ENCODE peak calls at places on chromosomes 5 and 9, in seven cellular contexts. One of them, this sample, is unnamed.

GRCh38 chr5:63959177-63959982 is 2.9 kb downstream of the HTR1A start:
- DNase-seq in HCT116: no peak
- DNase-seq in PC-3: peak; percentile 8
- DNase-seq in K562: no peak
- DNase-seq in GM23248: no peak
- DNase-seq in mammary epithelial cell: peak; percentile 28
- DNase-seq in astrocyte: no peak
- DNase-seq in this sample: no peak

GRCh38 chr5:914612-915011 is 21.9 kb downstream of the TRIP13 start:
- DNase-seq in HCT116: no peak
- DNase-seq in PC-3: no peak
- DNase-seq in K562: no peak
- DNase-seq in GM23248: no peak
- DNase-seq in mammary epithelial cell: no peak
- DNase-seq in astrocyte: no peak
- DNase-seq in this sample: no peak

GRCh38 chr9:138044485-138045383 is 167.2 kb downstream of the CACNA1B start:
- DNase-seq in HCT116: no peak
- DNase-seq in PC-3: no peak
- DNase-seq in K562: no peak
- DNase-seq in GM23248: no peak
- DNase-seq in mammary epithelial cell: no peak
- DNase-seq in astrocyte: no peak
- DNase-seq in this sample: no peak

GRCh38 chr9:77020438-77021264 is 1.2 kb downstream of the FOXB2 start:
- DNase-seq in HCT116: no peak
- DNase-seq in PC-3: no peak
- DNase-seq in K562: no peak
- DNase-seq in GM23248: peak; percentile 18
- DNase-seq in mammary epithelial cell: no peak
- DNase-seq in astrocyte: no peak
- DNase-seq in this sample: no peak

GRCh38 chr5:136738829-136739228 is 373.5 kb upstream of the TRPC7 start:
- DNase-seq in HCT116: no peak
- DNase-seq in PC-3: no peak
- DNase-seq in K562: no peak
- DNase-seq in GM23248: no peak
- DNase-seq in mammary epithelial cell: no peak
- DNase-seq in astrocyte: no peak
- DNase-seq in this sample: no peak

GRCh38 chr9:135216236-135216635 is 128.8 kb downstream of the OLFM1 start:
- DNase-seq in HCT116: no peak
- DNase-seq in PC-3: no peak
- DNase-seq in K562: no peak
- DNase-seq in GM23248: no peak
- DNase-seq in mammary epithelial cell: no peak
- DNase-seq in astrocyte: no peak
- DNase-seq in this sample: no peak

GRCh38 chr9:126125177-126125576 is 201.5 kb upstream of the MVB12B start:
- DNase-seq in HCT116: no peak
- DNase-seq in PC-3: no peak
- DNase-seq in K562: no peak
- DNase-seq in GM23248: no peak
- DNase-seq in mammary epithelial cell: no peak
- DNase-seq in astrocyte: no peak
- DNase-seq in this sample: no peak

GRCh38 chr9:114030364-114030763 is 47.7 kb downstream of the AMBP start:
- DNase-seq in HCT116: no peak
- DNase-seq in PC-3: no peak
- DNase-seq in K562: peak; percentile 6
- DNase-seq in GM23248: peak; percentile 33
- DNase-seq in mammary epithelial cell: no peak
- DNase-seq in astrocyte: no peak
- DNase-seq in this sample: no peak

GRCh38 chr5:77607324-77607723 is 31.2 kb downstream of the OTP start:
- DNase-seq in HCT116: no peak
- DNase-seq in PC-3: no peak
- DNase-seq in K562: peak; percentile 11
- DNase-seq in GM23248: no peak
- DNase-seq in mammary epithelial cell: no peak
- DNase-seq in astrocyte: no peak
- DNase-seq in this sample: no peak

GRCh38 chr9:98551511-98552286 is 157.0 kb downstream of the GABBR2 start:
- DNase-seq in HCT116: no peak
- DNase-seq in PC-3: peak; percentile 80
- DNase-seq in K562: no peak
- DNase-seq in GM23248: peak; percentile 91
- DNase-seq in mammary epithelial cell: peak; percentile 59
- DNase-seq in astrocyte: peak; percentile 99
- DNase-seq in this sample: peak; percentile 63

GRCh38 chr5:12100542-12100941 is 196.3 kb upstream of the CTNND2 start:
- DNase-seq in HCT116: no peak
- DNase-seq in PC-3: no peak
- DNase-seq in K562: no peak
- DNase-seq in GM23248: no peak
- DNase-seq in mammary epithelial cell: no peak
- DNase-seq in astrocyte: no peak
- DNase-seq in this sample: no peak

GRCh38 chr9:89154651-89155336 is 23.8 kb downstream of the SHC3 start:
- DNase-seq in HCT116: peak; percentile 51
- DNase-seq in PC-3: peak; percentile 85
- DNase-seq in K562: no peak
- DNase-seq in GM23248: peak; percentile 91
- DNase-seq in mammary epithelial cell: peak; percentile 88
- DNase-seq in astrocyte: peak; percentile 97
- DNase-seq in this sample: peak; percentile 92

GRCh38 chr5:180628827-180629702 is 20.3 kb downstream of the FLT4 start:
- DNase-seq in HCT116: no peak
- DNase-seq in PC-3: no peak
- DNase-seq in K562: no peak
- DNase-seq in GM23248: no peak
- DNase-seq in mammary epithelial cell: no peak
- DNase-seq in astrocyte: no peak
- DNase-seq in this sample: no peak

GRCh38 chr9:114366334-114367128 is 21.3 kb downstream of the AKNA start:
- DNase-seq in HCT116: no peak
- DNase-seq in PC-3: peak; percentile 87
- DNase-seq in K562: no peak
- DNase-seq in GM23248: peak; percentile 84
- DNase-seq in mammary epithelial cell: peak; percentile 21
- DNase-seq in astrocyte: peak; percentile 91
- DNase-seq in this sample: peak; percentile 92

GRCh38 chr5:107869459-107870115 is 198.8 kb upstream of the EFNA5 start:
- DNase-seq in HCT116: peak; percentile 36
- DNase-seq in PC-3: peak; percentile 96
- DNase-seq in K562: no peak
- DNase-seq in GM23248: peak; percentile 83
- DNase-seq in mammary epithelial cell: peak; percentile 68
- DNase-seq in astrocyte: peak; percentile 85
- DNase-seq in this sample: peak; percentile 90

GRCh38 chr5:107289030-107289714 is 381.6 kb downstream of the EFNA5 start:
- DNase-seq in HCT116: no peak
- DNase-seq in PC-3: no peak
- DNase-seq in K562: no peak
- DNase-seq in GM23248: no peak
- DNase-seq in mammary epithelial cell: peak; percentile 85
- DNase-seq in astrocyte: no peak
- DNase-seq in this sample: no peak

GRCh38 chr5:86929123-86929766 is 311.5 kb downstream of the COX7C start:
- DNase-seq in HCT116: no peak
- DNase-seq in PC-3: no peak
- DNase-seq in K562: no peak
- DNase-seq in GM23248: no peak
- DNase-seq in mammary epithelial cell: no peak
- DNase-seq in astrocyte: no peak
- DNase-seq in this sample: no peak

GRCh38 chr5:51679286-51679685 is 296.0 kb downstream of the ISL1 start:
- DNase-seq in HCT116: no peak
- DNase-seq in PC-3: no peak
- DNase-seq in K562: no peak
- DNase-seq in GM23248: no peak
- DNase-seq in mammary epithelial cell: no peak
- DNase-seq in astrocyte: no peak
- DNase-seq in this sample: no peak

GRCh38 chr9:125649826-125650225 is 57.2 kb downstream of the MAPKAP1 start:
- DNase-seq in HCT116: no peak
- DNase-seq in PC-3: no peak
- DNase-seq in K562: no peak
- DNase-seq in GM23248: peak; percentile 50
- DNase-seq in mammary epithelial cell: peak; percentile 5
- DNase-seq in astrocyte: no peak
- DNase-seq in this sample: no peak

GRCh38 chr5:164341056-164341619 is 835.7 kb downstream of the MAT2B start:
- DNase-seq in HCT116: no peak
- DNase-seq in PC-3: no peak
- DNase-seq in K562: peak; percentile 36
- DNase-seq in GM23248: no peak
- DNase-seq in mammary epithelial cell: no peak
- DNase-seq in astrocyte: peak; percentile 26
- DNase-seq in this sample: no peak

GRCh38 chr9:131037336-131038255 is 28.6 kb downstream of the LAMC3 start:
- DNase-seq in HCT116: no peak
- DNase-seq in PC-3: no peak
- DNase-seq in K562: no peak
- DNase-seq in GM23248: peak; percentile 46
- DNase-seq in mammary epithelial cell: no peak
- DNase-seq in astrocyte: no peak
- DNase-seq in this sample: no peak

GRCh38 chr5:58466939-58467338 is 7.1 kb upstream of the PLK2 start:
- DNase-seq in HCT116: no peak
- DNase-seq in PC-3: peak; percentile 47
- DNase-seq in K562: peak; percentile 9
- DNase-seq in GM23248: peak; percentile 60
- DNase-seq in mammary epithelial cell: no peak
- DNase-seq in astrocyte: peak; percentile 44
- DNase-seq in this sample: peak; percentile 38

GRCh38 chr9:134671341-134672113 is 29.9 kb downstream of the COL5A1 start:
- DNase-seq in HCT116: no peak
- DNase-seq in PC-3: no peak
- DNase-seq in K562: no peak
- DNase-seq in GM23248: peak; percentile 52
- DNase-seq in mammary epithelial cell: no peak
- DNase-seq in astrocyte: peak; percentile 58
- DNase-seq in this sample: no peak

GRCh38 chr9:133597316-133597957 is 11.8 kb downstream of the FAM163B start:
- DNase-seq in HCT116: peak; percentile 28
- DNase-seq in PC-3: no peak
- DNase-seq in K562: peak; percentile 25
- DNase-seq in GM23248: no peak
- DNase-seq in mammary epithelial cell: no peak
- DNase-seq in astrocyte: no peak
- DNase-seq in this sample: peak; percentile 18

GRCh38 chr5:141850183-141850768 is 27.9 kb downstream of the PCDH1 start:
- DNase-seq in HCT116: no peak
- DNase-seq in PC-3: peak; percentile 16
- DNase-seq in K562: peak; percentile 62
- DNase-seq in GM23248: peak; percentile 67
- DNase-seq in mammary epithelial cell: no peak
- DNase-seq in astrocyte: no peak
- DNase-seq in this sample: peak; percentile 29
- H3K4me1 ChIP-seq in HCT116: peaks cover 28% of the 10 kb centered on the region
- H3K4me1 ChIP-seq in PC-3: peaks cover 21% of the 10 kb centered on the region
- H3K4me1 ChIP-seq in K562: peaks cover 15% of the 10 kb centered on the region
- H3K4me1 ChIP-seq in GM23248: peaks cover 8% of the 10 kb centered on the region
- H3K4me1 ChIP-seq in mammary epithelial cell: peaks cover 17% of the 10 kb centered on the region
- H3K4me1 ChIP-seq in astrocyte: peaks cover 20% of the 10 kb centered on the region
- H3K4me1 ChIP-seq in this sample: peaks cover 3% of the 10 kb centered on the region

GRCh38 chr9:8858250-8859161 is 1058.9 kb upstream of the DMAC1 start:
- DNase-seq in HCT116: no peak
- DNase-seq in PC-3: no peak
- DNase-seq in K562: no peak
- DNase-seq in GM23248: no peak
- DNase-seq in mammary epithelial cell: no peak
- DNase-seq in astrocyte: no peak
- DNase-seq in this sample: peak; percentile 3
- TF ChIP-seq EZH2 in HCT116: no peak
- TF ChIP-seq EZH2 in PC-3: no peak
- TF ChIP-seq EZH2 in K562: no peak
- TF ChIP-seq EZH2 in GM23248: no peak
- TF ChIP-seq EZH2 in mammary epithelial cell: no peak
- TF ChIP-seq EZH2 in astrocyte: no peak
- TF ChIP-seq EZH2 in this sample: no peak

DNA sequence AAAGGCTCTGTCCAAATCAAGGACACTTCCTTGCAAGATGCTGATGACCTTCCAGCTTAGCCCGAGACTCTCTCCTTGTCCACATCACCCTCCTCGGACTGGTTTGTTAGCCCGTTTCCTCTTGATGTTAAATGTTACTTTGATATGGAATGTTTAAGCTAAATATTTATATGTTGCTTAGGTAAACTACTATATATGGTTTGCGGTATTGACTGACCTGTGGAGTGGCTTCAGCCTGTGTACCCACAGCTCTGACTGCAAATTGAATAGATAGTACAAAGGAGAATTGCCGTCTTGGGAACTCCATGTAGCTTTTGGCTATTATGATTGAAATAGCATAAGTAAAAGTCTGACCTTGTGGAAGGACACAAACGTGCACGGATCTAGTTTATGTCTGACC is 422.0 kb downstream of the YTHDC2 start:
- DNase-seq in HCT116: no peak
- DNase-seq in PC-3: no peak
- DNase-seq in K562: no peak
- DNase-seq in GM23248: no peak
- DNase-seq in mammary epithelial cell: no peak
- DNase-seq in astrocyte: no peak
- DNase-seq in this sample: no peak
- H2AFZ ChIP-seq in HCT116: no peak overlapping the region
- H2AFZ ChIP-seq in PC-3: no peak overlapping the region
- H2AFZ ChIP-seq in K562: no peak overlapping the region
- H2AFZ ChIP-seq in GM23248: no peak overlapping the region
- H2AFZ ChIP-seq in mammary epithelial cell: no peak overlapping the region
- H2AFZ ChIP-seq in astrocyte: no peak overlapping the region
- H2AFZ ChIP-seq in this sample: no peak overlapping the region

DNA sequence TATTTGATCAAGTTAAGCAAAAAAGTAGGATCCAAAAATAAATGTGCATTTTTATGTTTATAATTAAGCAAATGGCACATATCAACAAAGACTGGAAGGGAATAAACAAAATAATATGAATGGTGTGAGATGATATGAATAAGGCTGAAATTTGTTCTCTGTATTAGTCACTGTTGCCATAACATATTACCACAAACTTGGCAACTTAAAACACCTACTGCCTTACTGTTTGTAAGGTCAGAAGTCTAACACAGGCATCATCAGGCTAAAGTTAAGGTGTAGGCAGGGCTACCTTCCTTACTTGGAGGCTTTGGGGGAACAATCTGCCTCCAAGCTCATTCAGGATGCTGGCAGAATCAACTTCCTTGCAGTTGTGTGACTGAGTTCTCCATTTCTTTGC is 19.3 kb downstream of the PGGT1B start:
- DNase-seq in HCT116: no peak
- DNase-seq in PC-3: peak; percentile 70
- DNase-seq in K562: no peak
- DNase-seq in GM23248: peak; percentile 67
- DNase-seq in mammary epithelial cell: peak; percentile 73
- DNase-seq in astrocyte: peak; percentile 51
- DNase-seq in this sample: peak; percentile 54
- H3K4me1 ChIP-seq in HCT116: no peaks in the 10 kb centered on the region
- H3K4me1 ChIP-seq in PC-3: peaks cover 20% of the 10 kb centered on the region
- H3K4me1 ChIP-seq in K562: no peaks in the 10 kb centered on the region
- H3K4me1 ChIP-seq in GM23248: peaks cover 8% of the 10 kb centered on the region
- H3K4me1 ChIP-seq in mammary epithelial cell: peaks cover 7% of the 10 kb centered on the region
- H3K4me1 ChIP-seq in astrocyte: peaks cover 4% of the 10 kb centered on the region
- H3K4me1 ChIP-seq in this sample: peaks cover 2% of the 10 kb centered on the region

This sample was measured in fibroblast of lung.